ENCODE peak calls at places on chromosomes 4 and X, in nine cellular contexts. L, Q, V, O, W, E, N, K and Z are unnamed samples.

GRCh38 chrX:154717824-154718223 is 33.1 kb downstream of the GAB3 start:
- DNase-seq in N (no peak), O (no peak), L (no peak), W (no peak), Q (no peak), E (peak; percentile 45), K (no peak), V (no peak), Z (no peak)

GRCh38 chr4:87589531-87589930 is 18.8 kb upstream of the DSPP start:
- DNase-seq in W (no peak), K (no peak), L (no peak), N (no peak), O (peak; percentile 56), Q (no peak), V (no peak), E (peak; percentile 93), Z (no peak)

GRCh38 chr4:182370491-182370890 is 127.3 kb downstream of the TENM3 start:
- DNase-seq in Q (no peak), K (no peak), O (no peak), W (no peak), L (no peak), V (no peak), E (peak; percentile 53), N (no peak), Z (no peak)

GRCh38 chr4:14965071-14965470 is 37.2 kb upstream of the CPEB2 start:
- DNase-seq in Q (no peak), L (no peak), W (no peak), V (no peak), K (no peak), O (no peak), N (no peak), E (no peak), Z (no peak)

GRCh38 chrX:119399772-119400101 is 601 bp downstream of the SLC25A43 start:
- DNase-seq in O (no peak), W (no peak), V (no peak), K (no peak), Q (peak; percentile 3), L (no peak), E (peak; percentile 20), N (no peak), Z (no peak)

GRCh38 chrX:119266364-119266995 is 30.4 kb downstream of the PGRMC1 start:
- DNase-seq in K (no peak), Q (peak; percentile 10), L (peak; percentile 15), W (no peak), O (no peak), V (peak; percentile 5), N (peak; percentile 14), E (peak; percentile 28), Z (peak; percentile 25)

GRCh38 chr4:13538427-13538973 is 5.8 kb downstream of the NKX3-2 start:
- DNase-seq in V (no peak), Q (no peak), O (no peak), L (no peak), K (no peak), E (no peak), W (no peak), N (no peak), Z (no peak)

GRCh38 chr4:119050501-119051090 is 85.0 kb upstream of the MYOZ2 start:
- DNase-seq in O (no peak), V (no peak), Q (no peak), W (no peak), L (no peak), K (no peak), E (no peak), N (no peak), Z (no peak)

GRCh38 chrX:24332868-24333267 is 19.0 kb upstream of the SUPT20HL2 start:
- DNase-seq in O (no peak), Q (no peak), L (no peak), V (no peak), N (no peak), K (no peak), W (no peak), E (peak; percentile 51), Z (no peak)

GRCh38 chrX:41407816-41408215 is 39.3 kb upstream of the NYX start:
- DNase-seq in K (no peak), O (no peak), N (no peak), E (no peak), L (no peak), V (no peak), W (no peak), Q (no peak), Z (no peak)

DNA sequence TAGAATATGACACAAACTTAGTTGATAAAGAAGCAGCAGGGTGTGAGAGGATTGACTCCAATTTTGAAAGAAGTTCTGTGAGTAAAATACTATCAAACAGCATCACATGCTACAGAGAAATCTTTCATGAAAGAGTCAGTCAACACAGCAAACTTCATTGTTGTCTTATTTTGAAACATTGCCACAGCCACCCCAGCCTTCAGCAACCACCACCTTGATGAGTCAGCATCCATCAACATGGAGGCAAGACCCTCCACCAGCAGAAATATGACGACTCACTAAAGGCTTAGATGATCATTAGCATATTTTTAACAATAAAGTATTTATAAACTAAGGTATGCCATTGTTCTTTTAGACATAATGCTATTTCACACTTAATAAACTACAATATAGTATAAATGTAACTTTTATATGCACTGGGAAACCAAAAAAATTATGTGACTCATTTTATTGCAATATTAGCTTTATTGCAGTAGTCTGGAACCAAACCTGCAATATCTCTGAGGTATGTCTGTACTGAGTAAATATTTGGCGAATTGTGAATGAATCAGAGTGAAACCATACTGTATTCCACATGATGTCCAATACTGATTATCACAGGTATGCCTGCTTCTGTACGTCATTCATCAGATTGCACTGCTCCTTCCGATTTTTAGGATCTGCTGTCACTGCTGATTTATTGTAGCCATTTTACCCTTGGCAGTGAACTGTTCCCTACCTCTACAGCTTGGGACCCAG is 11.6 kb downstream of the FRMPD4 start:
- DNase-seq in W (no peak), Q (no peak), N (no peak), E (no peak), K (no peak), O (no peak), V (no peak), L (no peak), Z (no peak)
- TF ChIP-seq CTCF in W (no peak), Q (no peak), N (no peak), E (no peak), K (no peak), O (no peak), V (no peak), L (no peak), Z (no peak)

GRCh38 chr4:10099521-10100325 is 16.9 kb downstream of the WDR1 start:
- DNase-seq in L (no peak), W (no peak), K (no peak), E (no peak), Q (no peak), N (no peak), O (no peak), V (no peak), Z (no peak)
- TF ChIP-seq CTCF in L (no peak), W (no peak), K (no peak), E (no peak), Q (no peak), N (no peak), O (no peak), V (no peak), Z (no peak)

GRCh38 chrX:149908308-149908707 is 21.1 kb upstream of the HSFX4 start:
- DNase-seq in W (no peak), L (no peak), O (no peak), V (peak; percentile 55), N (no peak), K (no peak), Q (no peak), E (no peak), Z (no peak)

GRCh38 chrX:149908727-149909126 is 20.6 kb upstream of the HSFX4 start:
- DNase-seq in K (no peak), O (no peak), Q (no peak), E (no peak), W (no peak), N (no peak), L (no peak), V (no peak), Z (no peak)

GRCh38 chrX:149909324-149910177 is 19.8 kb upstream of the HSFX4 start:
- DNase-seq in W (no peak), V (no peak), N (no peak), O (no peak), L (no peak), Q (no peak), E (no peak), K (no peak), Z (no peak)

GRCh38 chrX:149898554-149898953 is 17.6 kb downstream of the MAGEA8 start:
- DNase-seq in E (no peak), N (no peak), L (no peak), V (no peak), O (no peak), K (no peak), Q (no peak), W (no peak), Z (no peak)

DNA sequence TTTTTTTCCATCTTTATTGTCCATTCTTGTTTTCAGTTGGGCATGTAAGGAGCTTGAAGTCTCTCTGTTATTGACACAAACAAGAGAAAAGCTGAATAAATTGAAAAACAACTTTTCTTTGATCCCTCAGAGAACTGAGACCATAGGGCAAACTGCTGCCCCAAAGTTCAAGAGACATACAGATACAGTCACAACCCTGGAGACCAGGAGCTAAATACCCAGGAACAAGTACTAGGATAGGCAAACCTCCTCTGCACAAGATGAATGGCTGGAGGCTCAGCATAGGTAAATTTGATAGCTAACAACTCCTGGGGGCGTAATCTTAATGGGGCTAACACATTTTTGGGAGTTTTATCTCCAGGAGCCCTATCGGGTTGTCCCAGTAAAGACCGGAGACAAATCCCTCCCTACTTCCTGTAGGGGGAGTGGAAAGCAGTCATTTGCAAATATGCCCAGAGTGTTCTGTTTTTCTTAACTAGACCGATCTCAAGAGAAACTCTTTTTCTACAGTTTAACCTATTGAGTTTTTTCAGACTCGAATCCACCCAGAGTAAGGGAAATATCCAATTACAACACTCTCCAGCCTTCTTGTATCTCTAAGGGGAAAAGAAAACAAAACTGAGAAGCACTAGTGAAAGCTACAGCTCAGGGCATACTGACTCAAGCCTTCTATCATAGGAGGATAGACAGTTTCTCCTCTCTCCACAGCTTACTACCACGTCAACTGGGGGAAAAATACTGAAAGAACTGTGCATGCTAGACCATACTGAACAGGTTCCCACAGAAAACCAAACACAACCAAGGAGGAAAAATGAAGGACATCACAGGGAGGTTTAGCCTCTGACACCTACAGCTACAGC is 23.1 kb downstream of the MAGEA8 start:
- DNase-seq in V (peak; percentile 46), K (no peak), Q (no peak), N (no peak), W (no peak), L (no peak), O (no peak), E (peak; percentile 11), Z (no peak)
- TF ChIP-seq CTCF in V (no peak), K (no peak), Q (no peak), N (no peak), W (no peak), L (peak; percentile 36), O (peak; percentile 37), E (peak; percentile 31), Z (no peak)

DNA sequence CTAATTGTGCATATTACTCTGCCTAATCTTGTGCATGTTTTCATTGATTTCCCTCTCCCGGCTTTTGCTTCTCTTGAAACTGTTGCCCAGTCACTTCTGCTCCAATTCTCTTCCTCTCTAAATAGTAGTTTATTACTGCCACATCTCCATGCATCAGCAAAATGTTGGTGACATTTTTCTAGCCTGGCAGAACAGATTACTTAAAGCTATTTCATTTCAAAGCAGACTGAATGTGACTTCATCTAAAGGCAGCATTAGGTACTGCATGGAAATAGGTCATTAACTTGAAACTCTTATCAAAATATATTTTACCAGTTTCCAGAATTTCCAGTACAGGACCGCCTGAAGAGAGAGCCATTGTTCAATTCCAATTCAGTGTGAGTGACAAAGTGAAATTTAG is 52.4 kb downstream of the HPGDS start:
- DNase-seq in K (no peak), O (no peak), L (no peak), V (no peak), E (peak; percentile 10), N (no peak), W (no peak), Q (no peak), Z (no peak)
- TF ChIP-seq CTCF in K (no peak), O (no peak), L (peak; percentile 39), V (no peak), E (peak; percentile 17), N (no peak), W (no peak), Q (no peak), Z (no peak)